ENCODE peak calls at places on chromosomes 11 and 22, in six cellular contexts. G is CD4-positive, CD25-positive, alpha-beta regulatory T cell; U is upper lobe of right lung; J is NT2/D1; K is heart left ventricle; A is breast epithelium. W is an unnamed sample. For H3K4me1 and H3K36me3, the result is how much of the 10 kb centered on the place peaks cover.

GRCh38 chr11:57460756-57461749 is 725 bp downstream of the RTN4RL2 start:
- DNase-seq in G (no peak), U (no peak), J (no peak), K (no peak), A (no peak), W (no peak)

GRCh38 chr11:119717839-119718534 is 11.0 kb downstream of the NECTIN1 start:
- DNase-seq in G (no peak), U (no peak), J (no peak), K (peak), A (no peak), W (no peak)

GRCh38 chr11:92129811-92130210 is 94.8 kb upstream of the FAT3 start:
- DNase-seq in G (no peak), U (no peak), J (no peak), K (no peak), A (no peak), W (no peak)

GRCh38 chr11:68610452-68611116 is 73.8 kb upstream of the GAL start:
- DNase-seq in G (no peak), U (no peak), J (no peak), K (no peak), A (no peak), W (no peak)

GRCh38 chr11:118339281-118340045 is 3.0 kb downstream of the CD3D start:
- DNase-seq in G (peak), U (no peak), J (no peak), K (no peak), A (no peak), W (no peak)

GRCh38 chr11:113023228-113023627 is 62.0 kb downstream of the NCAM1 start:
- DNase-seq in G (no peak), U (no peak), J (no peak), K (no peak), A (no peak), W (no peak)

GRCh38 chr11:1499261-1499890 is 12.8 kb upstream of the MOB2 start:
- DNase-seq in G (no peak), U (peak), J (no peak), K (peak), A (no peak), W (no peak)

GRCh38 chr22:39522567-39523300 is 2.4 kb downstream of the ATF4 start:
- DNase-seq in G (no peak), U (no peak), J (no peak), K (no peak), A (no peak), W (no peak)

GRCh38 chr11:19200410-19201201 is 1.2 kb downstream of the CSRP3 start:
- DNase-seq in G (no peak), U (no peak), J (no peak), K (no peak), A (peak), W (no peak)

GRCh38 chr11:69500285-69501120 is 19.0 kb downstream of the LINC01488 start:
- DNase-seq in G (no peak), U (peak), J (no peak), K (no peak), A (no peak), W (no peak)

GRCh38 chr11:129695543-129696308 is 119.9 kb upstream of the TMEM45B start:
- DNase-seq in G (peak), U (peak), J (peak), K (peak), A (peak), W (no peak)

GRCh38 chr22:47795477-47796127 is 1033.2 kb downstream of the TBC1D22A start:
- DNase-seq in G (no peak), U (no peak), J (no peak), K (no peak), A (no peak), W (peak)

GRCh38 chr22:23261900-23262450 is 81.7 kb downstream of the BCR start:
- DNase-seq in G (no peak), U (no peak), J (no peak), K (no peak), A (no peak), W (no peak)

GRCh38 chr11:113018913-113019312 is 57.7 kb downstream of the NCAM1 start:
- DNase-seq in G (no peak), U (no peak), J (no peak), K (no peak), A (no peak), W (no peak)

GRCh38 chr11:8017894-8018741 is 31.0 kb downstream of the EIF3F start:
- DNase-seq in G (no peak), U (peak), J (no peak), K (no peak), A (peak), W (no peak)

GRCh38 chr22:50733521-50734342 is 4.3 kb upstream of the ACR start:
- DNase-seq in G (no peak), U (peak), J (no peak), K (no peak), A (no peak), W (no peak)

GRCh38 chr22:39290724-39291161 is 28.7 kb downstream of the RPL3 start:
- DNase-seq in G (no peak), U (no peak), J (no peak), K (peak), A (peak), W (peak)

GRCh38 chr11:80727315-80727714 is 1286.5 kb upstream of the TENM4 start:
- DNase-seq in G (no peak), U (no peak), J (peak), K (no peak), A (no peak), W (no peak)

GRCh38 chr11:47328449-47329390 is 23.8 kb downstream of the MYBPC3 start:
- DNase-seq in G (no peak), U (no peak), J (no peak), K (no peak), A (no peak), W (no peak)

GRCh38 chr11:58775066-58775708 is 43.4 kb upstream of the GLYAT start:
- DNase-seq in G (no peak), U (no peak), J (no peak), K (no peak), A (no peak), W (no peak)

GRCh38 chr22:45538284-45538683 is 35.6 kb downstream of the FBLN1 start:
- DNase-seq in G (no peak), U (no peak), J (no peak), K (no peak), A (peak), W (no peak)

GRCh38 chr11:7903940-7904339 is 27.1 kb downstream of the OR10A6 start:
- DNase-seq in G (no peak), U (no peak), J (no peak), K (no peak), A (no peak), W (no peak)

GRCh38 chr11:78655561-78655960 is 80.9 kb upstream of the NARS2 start:
- DNase-seq in G (no peak), U (no peak), J (no peak), K (no peak), A (no peak), W (no peak)

GRCh38 chr11:115503886-115504278 is 333 bp downstream of the CADM1 start:
- DNase-seq in G (no peak), U (no peak), J (no peak), K (no peak), A (no peak), W (no peak)

GRCh38 chr11:3626250-3626960 is 15.4 kb downstream of the ART5 start:
- DNase-seq in G (no peak), U (peak), J (no peak), K (peak), A (no peak), W (no peak)

GRCh38 chr22:31857247-31857646 is 87.1 kb upstream of the YWHAH start:
- DNase-seq in G (no peak), U (no peak), J (peak), K (no peak), A (no peak), W (no peak)

GRCh38 chr11:121091492-121092179 is 9.4 kb upstream of the TECTA start:
- DNase-seq in G (no peak), U (no peak), J (no peak), K (no peak), A (no peak), W (no peak)

GRCh38 chr11:45289369-45289768 is 3.2 kb upstream of the SYT13 start:
- DNase-seq in G (no peak), U (no peak), J (no peak), K (no peak), A (no peak), W (peak)

GRCh38 chr11:15969701-15970329 is 386.5 kb downstream of the SOX6 start:
- DNase-seq in G (no peak), U (no peak), J (no peak), K (no peak), A (no peak), W (peak)

GRCh38 chr22:44067033-44067432 is 42.9 kb downstream of the PARVB start:
- DNase-seq in G (no peak), U (no peak), J (no peak), K (no peak), A (no peak), W (no peak)

GRCh38 chr22:44068422-44069191 is 44.5 kb downstream of the PARVB start:
- DNase-seq in G (no peak), U (peak), J (no peak), K (no peak), A (peak), W (peak)

GRCh38 chr22:44067901-44068300 is 43.8 kb downstream of the PARVB start:
- DNase-seq in G (no peak), U (no peak), J (no peak), K (no peak), A (no peak), W (no peak)

DNA sequence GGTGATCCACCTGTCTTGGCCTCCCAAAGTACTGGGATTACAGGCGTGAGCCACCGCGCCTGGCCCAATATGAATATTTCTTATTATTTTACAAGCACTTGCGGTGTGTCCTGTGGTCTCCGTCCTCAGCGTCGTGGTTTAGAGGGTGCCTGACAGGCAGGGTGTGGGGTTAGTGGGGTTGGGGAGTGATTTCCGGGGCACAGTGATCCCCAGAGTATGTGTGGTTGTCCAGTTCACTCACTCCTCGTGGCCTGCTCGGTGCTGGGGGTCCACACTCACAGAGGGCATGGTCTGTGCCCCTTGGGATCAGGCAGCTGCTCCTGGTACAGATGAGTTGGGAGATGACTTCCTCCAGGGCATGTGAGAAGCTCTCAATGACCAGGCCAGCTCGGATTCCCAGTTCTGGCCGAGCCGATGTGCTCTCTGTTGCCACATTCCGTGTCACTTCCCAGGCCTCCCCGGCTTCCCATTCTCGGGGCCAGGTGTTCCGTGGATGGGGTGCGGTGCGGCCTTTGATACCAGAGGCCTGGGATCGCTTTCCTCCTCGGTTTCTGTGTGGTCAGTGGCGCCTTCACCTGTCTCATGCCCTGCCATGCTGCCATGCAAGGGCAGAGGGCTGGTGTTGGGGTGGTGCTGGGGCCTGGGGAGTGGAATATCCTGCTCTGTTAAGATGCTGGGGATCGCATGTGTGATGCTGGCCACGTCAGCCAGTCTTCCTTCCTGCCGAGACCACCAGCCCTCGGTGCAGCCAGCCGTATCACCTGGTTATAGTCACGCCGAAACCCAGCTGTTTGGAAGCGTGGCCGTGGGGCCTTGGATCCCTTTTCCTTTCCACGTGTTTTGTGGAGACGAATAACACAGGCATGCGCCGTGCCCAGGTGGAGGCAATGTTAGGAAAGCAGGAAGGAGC is 39.6 kb downstream of the PARVB start:
- DNase-seq in G (no peak), U (no peak), J (no peak), K (no peak), A (no peak), W (no peak)
- H3K4me1 ChIP-seq in G (under half), U (under half), J (under half), K (under half), A (under half), W (under half)

GRCh38 chr22:19446603-19447387 is 716 bp downstream of the C22orf39 start:
- DNase-seq in G (no peak), U (no peak), J (no peak), K (no peak), A (no peak), W (no peak)
- H3K36me3 ChIP-seq in G (under half), U (under half), J (half or more), K (under half), A (under half), W (under half)

GRCh38 chr11:66414120-66414934 is 6.5 kb upstream of the NPAS4 start:
- DNase-seq in G (no peak), U (no peak), J (peak), K (no peak), A (no peak), W (no peak)
- H3K4me1 ChIP-seq in G (under half), U (under half), J (under half), K (under half), A (under half), W (under half)

GRCh38 chr11:34460335-34460734 is 21.6 kb downstream of the CAT start:
- DNase-seq in G (no peak), U (no peak), J (no peak), K (no peak), A (no peak), W (no peak)
- H3K36me3 ChIP-seq in G (half or more), U (half or more), J (under half), K (half or more), A (under half), W (half or more)

GRCh38 chr22:28783786-28784671 is 11.5 kb downstream of the CCDC117 start:
- DNase-seq in G (no peak), U (no peak), J (no peak), K (no peak), A (no peak), W (no peak)
- H3K4me1 ChIP-seq in G (under half), U (under half), J (under half), K (under half), A (under half), W (under half)

GRCh38 chr11:65210361-65210731 is 28.6 kb downstream of the CAPN1 start:
- DNase-seq in G (no peak), U (no peak), J (no peak), K (no peak), A (no peak), W (no peak)
- H3K36me3 ChIP-seq in G (half or more), U (half or more), J (half or more), K (under half), A (under half), W (half or more)

GRCh38 chr11:11980841-11981308 is 27.6 kb downstream of the DKK3 start:
- DNase-seq in G (no peak), U (peak), J (no peak), K (no peak), A (no peak), W (peak)

GRCh38 chr11:11982975-11983374 is 25.5 kb downstream of the DKK3 start:
- DNase-seq in G (no peak), U (no peak), J (no peak), K (no peak), A (no peak), W (no peak)

GRCh38 chr11:11982461-11982860 is 26.0 kb downstream of the DKK3 start:
- DNase-seq in G (no peak), U (peak), J (no peak), K (no peak), A (no peak), W (no peak)

GRCh38 chr11:11981364-11981763 is 27.1 kb downstream of the DKK3 start:
- DNase-seq in G (no peak), U (peak), J (no peak), K (no peak), A (peak), W (peak)

DNA sequence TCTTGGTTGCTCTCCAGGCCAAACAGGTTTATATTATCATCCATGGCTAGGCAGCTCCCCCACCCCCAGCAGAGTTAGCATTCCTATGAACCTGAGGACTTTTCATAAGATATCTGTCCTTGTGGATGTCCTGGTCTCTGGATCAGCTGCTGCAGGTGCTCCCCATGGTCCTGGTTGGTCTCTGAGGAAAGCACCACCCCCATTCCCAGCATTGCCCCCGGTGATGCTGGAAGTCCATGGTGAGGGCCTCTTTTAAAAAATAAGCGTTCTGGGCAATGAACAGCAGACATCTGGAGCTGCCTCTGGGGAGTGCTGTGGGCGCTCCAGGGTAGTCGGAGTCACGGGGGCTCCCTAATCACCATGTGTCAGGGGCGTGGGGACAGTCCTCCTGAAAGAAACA is 26.6 kb downstream of the DKK3 start:
- DNase-seq in G (no peak), U (peak), J (no peak), K (no peak), A (no peak), W (peak)
- H3K4me1 ChIP-seq in G (under half), U (under half), J (under half), K (half or more), A (under half), W (under half)

W was measured in right atrium auricular region.